ENCODE peak calls at places on chromosomes 11 and 22, in seven cellular contexts. K is mucosa of gallbladder, I is GOT3, J is AG20443, A is T47D, U is left lobe of liver, E is heart left ventricle. B is an unnamed sample.

GRCh38 chr11:116310215-116310614 is 462.6 kb downstream of the BUD13 start:
- DNase-seq in K (no peak), I (no peak), J (no peak), A (no peak), U (no peak), E (no peak), B (peak)

GRCh38 chr22:26707581-26707980 is 50.2 kb downstream of the MIAT start:
- DNase-seq in K (no peak), I (no peak), J (no peak), A (peak), U (no peak), E (no peak), B (no peak)

GRCh38 chr22:29030016-29030617 is 31.5 kb downstream of the C22orf31 start:
- DNase-seq in K (peak), I (no peak), J (no peak), A (no peak), U (no peak), E (no peak), B (peak)

GRCh38 chr11:72578991-72579815 is 95.0 kb downstream of the PDE2A start:
- DNase-seq in K (no peak), I (no peak), J (no peak), A (no peak), U (no peak), E (no peak), B (no peak)

GRCh38 chr11:9893474-9893873 is 229.6 kb downstream of the SWAP70 start:
- DNase-seq in K (no peak), I (no peak), J (no peak), A (no peak), U (no peak), E (no peak), B (peak)

GRCh38 chr11:12066799-12067508 is 43.4 kb upstream of the MICAL2 start:
- DNase-seq in K (peak), I (no peak), J (peak), A (peak), U (no peak), E (no peak), B (peak)

GRCh38 chr22:30015229-30015797 is 65.0 kb upstream of the HORMAD2 start:
- DNase-seq in K (no peak), I (no peak), J (no peak), A (no peak), U (no peak), E (no peak), B (no peak)

GRCh38 chr11:111352935-111353695 is 26.0 kb downstream of the POU2AF1 start:
- DNase-seq in K (no peak), I (no peak), J (no peak), A (peak), U (no peak), E (no peak), B (no peak)

GRCh38 chr11:57299150-57299737 is 25.5 kb downstream of the TNKS1BP1 start:
- DNase-seq in K (no peak), I (no peak), J (no peak), A (no peak), U (no peak), E (no peak), B (no peak)

GRCh38 chr22:17348464-17349103 is 20.7 kb upstream of the CECR2 start:
- DNase-seq in K (no peak), I (no peak), J (no peak), A (no peak), U (peak), E (no peak), B (no peak)

B was measured in ELF-1.